ENCODE peak calls at places on chromosomes 13 and 19, in seven cellular contexts. S, F, W, Z, G, E and L are unnamed samples.
A peak's percentile ranks its signal among the peaks of the same experiment; 100 is the strongest.

GRCh38 chr19:5864013-5864720 is 6.2 kb downstream of the FUT5 start:
- DNase-seq in S (no peak), F (no peak), W (no peak), Z (no peak), G (no peak), E (no peak), L (no peak)

GRCh38 chr19:57708641-57709354 is at the start of gene ZNF154:
- DNase-seq in S (peak; percentile 76), F (peak; percentile 33), W (peak; percentile 21), Z (no peak), G (peak; percentile 63), E (no peak), L (peak; percentile 8)

GRCh38 chr19:45008554-45008953 is 7.3 kb downstream of the RELB start:
- DNase-seq in S (no peak), F (no peak), W (no peak), Z (no peak), G (no peak), E (no peak), L (no peak)

GRCh38 chr13:114088863-114089262 is 43.6 kb downstream of the RASA3 start:
- DNase-seq in S (no peak), F (no peak), W (no peak), Z (no peak), G (no peak), E (no peak), L (no peak)

GRCh38 chr13:36840718-36841250 is 21.8 kb downstream of the RFXAP start:
- DNase-seq in S (no peak), F (no peak), W (no peak), Z (no peak), G (no peak), E (no peak), L (no peak)

GRCh38 chr19:45217193-45217956 is 27.8 kb downstream of the EXOC3L2 start:
- DNase-seq in S (no peak), F (no peak), W (no peak), Z (no peak), G (no peak), E (no peak), L (no peak)

GRCh38 chr13:111482806-111483620 is 162.6 kb downstream of the TEX29 start:
- DNase-seq in S (no peak), F (no peak), W (no peak), Z (no peak), G (no peak), E (no peak), L (no peak)

GRCh38 chr13:67408823-67409222 is 178.7 kb upstream of the PCDH9 start:
- DNase-seq in S (no peak), F (no peak), W (no peak), Z (no peak), G (no peak), E (no peak), L (no peak)